ENCODE peak calls at places on chromosomes 12 and 14, in seven cellular contexts. D is stimulated activated CD4-positive, alpha-beta T cell treated with anti-CD3 and anti-CD28 coated beads, Interleukin-12 subunit alpha, Interleukin-12 subunit beta, amount 100 ng/mL, for 4 hours; E is stimulated activated CD8-positive, alpha-beta memory T cell treated with anti-CD3 and anti-CD28 coated beads, Interleukin-15, amount 100 ng/mL, for 24 hours; R is chondrocyte; X is EH; U is T-helper 2 cell; S is astrocyte of the hippocampus. H is an unnamed sample.

GRCh38 chr12:121784460-121784859 is 9.0 kb downstream of the RHOF start:
- DNase-seq in D (no peak), E (no peak), R (no peak), X (peak; percentile 92), U (no peak), S (peak; percentile 79), H (peak; percentile 89)

GRCh38 chr12:122880668-122881067 is 15.3 kb downstream of the VPS37B start:
- DNase-seq in D (no peak), E (no peak), R (no peak), X (peak; percentile 58), U (no peak), S (peak; percentile 58), H (no peak)

GRCh38 chr12:116759783-116760581 is 21.9 kb downstream of the RNFT2 start:
- DNase-seq in D (peak; percentile 16), E (no peak), R (no peak), X (no peak), U (no peak), S (peak; percentile 31), H (no peak)

GRCh38 chr14:94001501-94002396 is 4.6 kb downstream of the CCDC197 start:
- DNase-seq in D (peak; percentile 54), E (peak; percentile 35), R (no peak), X (peak; percentile 76), U (peak; percentile 35), S (peak; percentile 87), H (peak; percentile 49)

GRCh38 chr12:107287436-107288413 is 194.4 kb upstream of the CRY1 start:
- DNase-seq in D (no peak), E (no peak), R (no peak), X (no peak), U (no peak), S (peak; percentile 28), H (peak; percentile 62)

GRCh38 chr14:54532111-54533012 is 22.7 kb downstream of the CGRRF1 start:
- DNase-seq in D (no peak), E (no peak), R (no peak), X (no peak), U (no peak), S (no peak), H (no peak)

GRCh38 chr12:27805238-27805637 is 25.2 kb upstream of the MANSC4 start:
- DNase-seq in D (no peak), E (no peak), R (no peak), X (no peak), U (no peak), S (no peak), H (no peak)

GRCh38 chr14:90111895-90112534 is 50.2 kb downstream of the KCNK13 start:
- DNase-seq in D (no peak), E (no peak), R (no peak), X (peak; percentile 82), U (no peak), S (peak; percentile 42), H (peak; percentile 70)

GRCh38 chr12:52259850-52260249 is 14.6 kb upstream of the KRT86 start:
- DNase-seq in D (no peak), E (no peak), R (no peak), X (peak; percentile 64), U (no peak), S (peak; percentile 32), H (no peak)

GRCh38 chr14:90691627-90692026 is 124.6 kb downstream of the TTC7B start:
- DNase-seq in D (no peak), E (no peak), R (no peak), X (no peak), U (no peak), S (no peak), H (no peak)

GRCh38 chr14:98826618-98827017 is 445.4 kb downstream of the BCL11B start:
- DNase-seq in D (no peak), E (no peak), R (no peak), X (no peak), U (no peak), S (peak; percentile 52), H (no peak)

GRCh38 chr12:76738824-76739579 is 24.9 kb upstream of the ZDHHC17 start:
- DNase-seq in D (no peak), E (no peak), R (no peak), X (no peak), U (no peak), S (no peak), H (no peak)

GRCh38 chr14:73209943-73210342 is 27.4 kb upstream of the PAPLN start:
- DNase-seq in D (no peak), E (no peak), R (no peak), X (peak; percentile 64), U (no peak), S (no peak), H (peak; percentile 29)

GRCh38 chr12:47025798-47026197 is 53.6 kb upstream of the PCED1B start:
- DNase-seq in D (no peak), E (no peak), R (no peak), X (no peak), U (no peak), S (no peak), H (no peak)

GRCh38 chr14:31556191-31556590 is 5.0 kb upstream of the NUBPL start:
- DNase-seq in D (no peak), E (no peak), R (no peak), X (no peak), U (no peak), S (no peak), H (no peak)

GRCh38 chr14:75317148-75317547 is 38.5 kb downstream of the FOS start:
- DNase-seq in D (no peak), E (no peak), R (no peak), X (no peak), U (no peak), S (no peak), H (no peak)

GRCh38 chr12:59459966-59460365 is 135.9 kb upstream of the SLC16A7 start:
- DNase-seq in D (no peak), E (no peak), R (no peak), X (peak; percentile 70), U (no peak), S (peak; percentile 53), H (peak; percentile 57)

GRCh38 chr12:81644503-81644902 is 114.6 kb downstream of the PPFIA2 start:
- DNase-seq in D (no peak), E (no peak), R (no peak), X (peak; percentile 4), U (no peak), S (peak; percentile 61), H (peak; percentile 80)

GRCh38 chr12:51025748-51026654 is at the start of gene SLC11A2:
- DNase-seq in D (peak; percentile 90), E (peak; percentile 72), R (peak; percentile 97), X (peak; percentile 92), U (peak; percentile 88), S (peak; percentile 98), H (peak; percentile 86)

GRCh38 chr12:106861984-106862894 is 87.8 kb downstream of the RIC8B start:
- DNase-seq in D (no peak), E (no peak), R (no peak), X (peak; percentile 86), U (no peak), S (peak; percentile 19), H (no peak)

GRCh38 chr14:98943907-98944306 is 328.1 kb downstream of the BCL11B start:
- DNase-seq in D (no peak), E (no peak), R (no peak), X (no peak), U (no peak), S (no peak), H (no peak)

GRCh38 chr12:61821381-61821780 is 438.8 kb upstream of the USP15 start:
- DNase-seq in D (no peak), E (no peak), R (no peak), X (no peak), U (no peak), S (no peak), H (no peak)

GRCh38 chr14:54000341-54000811 is 43.8 kb upstream of the BMP4 start:
- DNase-seq in D (no peak), E (no peak), R (no peak), X (peak; percentile 82), U (no peak), S (peak; percentile 72), H (peak; percentile 6)

GRCh38 chr12:126171936-126172559 is 1106.8 kb downstream of the AACS start:
- DNase-seq in D (no peak), E (no peak), R (no peak), X (no peak), U (no peak), S (no peak), H (no peak)

GRCh38 chr12:27674989-27675388 is 21.3 kb upstream of the REP15 start:
- DNase-seq in D (no peak), E (no peak), R (no peak), X (no peak), U (no peak), S (no peak), H (no peak)

GRCh38 chr14:37143500-37143874 is 28.9 kb downstream of the SLC25A21 start:
- DNase-seq in D (no peak), E (no peak), R (no peak), X (no peak), U (no peak), S (no peak), H (peak; percentile 6)

GRCh38 chr12:105085537-105085936 is 1.3 kb upstream of the ALDH1L2 start:
- DNase-seq in D (no peak), E (no peak), R (no peak), X (no peak), U (no peak), S (no peak), H (no peak)

GRCh38 chr14:63941023-63941422 is 88.2 kb downstream of the SYNE2 start:
- DNase-seq in D (no peak), E (no peak), R (no peak), X (no peak), U (no peak), S (no peak), H (no peak)

GRCh38 chr14:61569308-61569707 is 126.0 kb upstream of the HIF1A start:
- DNase-seq in D (no peak), E (no peak), R (no peak), X (no peak), U (no peak), S (no peak), H (no peak)

GRCh38 chr14:61537567-61538463 is 157.5 kb upstream of the HIF1A start:
- DNase-seq in D (peak; percentile 29), E (no peak), R (no peak), X (peak; percentile 81), U (no peak), S (peak; percentile 80), H (peak; percentile 99)

GRCh38 chr14:31582286-31582691 is 21.1 kb downstream of the NUBPL start:
- DNase-seq in D (no peak), E (no peak), R (no peak), X (peak; percentile 47), U (no peak), S (peak; percentile 84), H (no peak)

GRCh38 chr14:97301931-97302559 is 504.9 kb downstream of the VRK1 start:
- DNase-seq in D (no peak), E (no peak), R (no peak), X (no peak), U (no peak), S (no peak), H (no peak)

GRCh38 chr12:49827351-49828099 is 688 bp downstream of the NCKAP5L start:
- DNase-seq in D (peak; percentile 36), E (no peak), R (no peak), X (peak; percentile 90), U (peak; percentile 19), S (peak; percentile 88), H (peak; percentile 67)

GRCh38 chr14:90693413-90693812 is 122.8 kb downstream of the TTC7B start:
- DNase-seq in D (no peak), E (no peak), R (no peak), X (no peak), U (no peak), S (no peak), H (no peak)

GRCh38 chr14:69170848-69171247 is 17.9 kb upstream of the DCAF5 start:
- DNase-seq in D (no peak), E (no peak), R (no peak), X (peak; percentile 50), U (no peak), S (no peak), H (no peak)

GRCh38 chr12:34294671-34295365 is 272.5 kb downstream of the ALG10 start:
- DNase-seq in D (no peak), E (no peak), R (peak; percentile 58), X (no peak), U (no peak), S (no peak), H (no peak)

H was measured in renal cortical epithelial cell.